ENCODE peak calls at places on chromosomes 5 and 9, in seven cellular contexts. J, V, I, R, S, P and C are unnamed samples. For H3K4me1, the result is how much of the 10 kb centered on the place peaks cover.

GRCh38 chr9:131593255-131593820 is 48.0 kb downstream of the PRRT1B start:
- DNase-seq in I (no peak), V (no peak), S (no peak), J (no peak), R (no peak), P (no peak), C (no peak)

GRCh38 chr9:33443047-33443446 is 4.3 kb downstream of the AQP3 start:
- DNase-seq in J (no peak), I (no peak), S (no peak), R (no peak), P (no peak), V (peak), C (no peak)

GRCh38 chr5:15785636-15786035 is 285.7 kb downstream of the FBXL7 start:
- DNase-seq in S (no peak), P (no peak), R (no peak), V (no peak), J (no peak), I (no peak), C (no peak)

GRCh38 chr5:170896779-170897178 is 35.0 kb downstream of the RANBP17 start:
- DNase-seq in R (peak), S (peak), I (no peak), V (peak), P (no peak), J (no peak), C (no peak)

GRCh38 chr5:61686491-61687257 is 354.6 kb downstream of the ZSWIM6 start:
- DNase-seq in P (no peak), R (no peak), V (no peak), I (no peak), J (no peak), S (peak), C (no peak)

GRCh38 chr5:17192191-17192590 is 25.2 kb upstream of the BASP1 start:
- DNase-seq in S (no peak), V (no peak), R (no peak), P (no peak), J (no peak), I (no peak), C (no peak)

GRCh38 chr5:172872997-172873491 is 39.0 kb downstream of the ERGIC1 start:
- DNase-seq in R (no peak), I (no peak), P (peak), S (no peak), V (no peak), J (no peak), C (peak)

GRCh38 chr9:87497080-87497603 is 525 bp upstream of the DAPK1 start:
- DNase-seq in R (peak), V (no peak), I (no peak), J (no peak), S (no peak), P (no peak), C (no peak)

GRCh38 chr9:84939766-84940165 is 270.2 kb downstream of the NTRK2 start:
- DNase-seq in V (no peak), P (peak), R (no peak), I (no peak), S (no peak), J (no peak), C (no peak)

GRCh38 chr9:126303488-126303887 is 23.1 kb upstream of the MVB12B start:
- DNase-seq in P (no peak), I (no peak), V (no peak), J (no peak), R (no peak), S (no peak), C (no peak)

GRCh38 chr9:80156725-80157124 is 585.0 kb downstream of the TLE4 start:
- DNase-seq in I (no peak), V (no peak), R (no peak), P (no peak), S (no peak), J (no peak), C (no peak)
- H3K27ac ChIP-seq in I (no peak), V (no peak), R (no peak), P (no peak), S (no peak), J (no peak), C (no peak)

GRCh38 chr5:54944364-54944763 is 41.0 kb downstream of the ESM1 start:
- DNase-seq in S (peak), J (peak), R (peak), I (no peak), V (no peak), P (peak), C (no peak)
- H3K4me1 ChIP-seq in S (under half), J (under half), R (under half), I (under half), V (under half), P (under half), C (under half)

DNA sequence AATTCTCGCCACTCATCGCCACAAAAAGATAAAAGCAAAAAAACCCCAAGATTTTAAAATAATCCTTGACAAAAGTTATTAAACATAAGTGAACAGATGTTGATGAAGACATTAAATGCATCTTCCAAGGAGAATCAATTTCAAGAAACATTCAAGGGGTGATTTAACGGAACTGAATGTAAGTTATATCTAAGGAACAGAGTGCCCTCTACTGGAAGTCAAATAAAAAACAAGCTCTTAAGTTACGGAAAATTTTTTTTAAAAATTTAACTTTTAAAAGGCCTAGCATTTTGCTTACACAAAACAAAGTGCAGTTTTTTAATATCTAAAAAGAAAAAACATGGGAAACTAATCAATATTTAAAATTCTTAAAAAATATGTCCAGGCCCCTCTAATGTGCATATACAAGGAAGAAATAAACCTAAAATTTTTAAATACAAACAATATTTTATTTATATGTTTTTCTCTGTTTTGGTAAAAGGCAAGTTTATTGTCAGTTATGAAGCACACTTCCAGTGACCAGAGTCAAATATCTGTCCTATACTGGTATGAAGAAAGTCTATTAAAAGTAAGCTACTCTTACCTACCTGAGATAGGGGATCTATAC is 28.0 kb downstream of the TEX10 start:
- DNase-seq in V (no peak), R (peak), P (no peak), J (no peak), S (peak), I (no peak), C (no peak)
- TF ChIP-seq CTCF in V (peak), R (peak), P (peak), J (peak), S (peak), I (no peak), C (peak)

GRCh38 chr5:80246995-80247729 is 8.7 kb downstream of the SERINC5 start:
- DNase-seq in R (peak), J (peak), V (no peak), S (peak), P (peak), I (peak), C (peak)

GRCh38 chr5:80243567-80243966 is 12.3 kb downstream of the SERINC5 start:
- DNase-seq in P (no peak), V (no peak), R (no peak), I (no peak), J (no peak), S (no peak), C (no peak)

GRCh38 chr5:80248378-80248777 is 7.5 kb downstream of the SERINC5 start:
- DNase-seq in S (peak), J (no peak), I (no peak), P (no peak), R (no peak), V (no peak), C (no peak)

GRCh38 chr5:80242849-80243248 is 13.0 kb downstream of the SERINC5 start:
- DNase-seq in R (no peak), J (no peak), V (no peak), P (no peak), S (no peak), I (no peak), C (no peak)

GRCh38 chr5:80245986-80246781 is 9.7 kb downstream of the SERINC5 start:
- DNase-seq in V (no peak), J (no peak), S (peak), R (no peak), P (peak), I (no peak), C (no peak)
- H3K27ac ChIP-seq in V (peak), J (peak), S (peak), R (peak), P (peak), I (peak), C (peak)

GRCh38 chr5:68289576-68289975 is 74.0 kb downstream of the PIK3R1 start:
- DNase-seq in R (no peak), I (no peak), J (no peak), V (no peak), P (no peak), S (no peak), C (no peak)

GRCh38 chr5:68286612-68286912 is 71.0 kb downstream of the PIK3R1 start:
- DNase-seq in V (no peak), P (no peak), S (no peak), I (no peak), J (no peak), R (no peak), C (no peak)

GRCh38 chr5:68288756-68289134 is 73.2 kb downstream of the PIK3R1 start:
- DNase-seq in J (no peak), V (no peak), S (no peak), I (peak), R (peak), P (no peak), C (no peak)

GRCh38 chr5:68287631-68287975 is 72.0 kb downstream of the PIK3R1 start:
- DNase-seq in I (no peak), V (no peak), R (no peak), S (no peak), P (no peak), J (no peak), C (no peak)

DNA sequence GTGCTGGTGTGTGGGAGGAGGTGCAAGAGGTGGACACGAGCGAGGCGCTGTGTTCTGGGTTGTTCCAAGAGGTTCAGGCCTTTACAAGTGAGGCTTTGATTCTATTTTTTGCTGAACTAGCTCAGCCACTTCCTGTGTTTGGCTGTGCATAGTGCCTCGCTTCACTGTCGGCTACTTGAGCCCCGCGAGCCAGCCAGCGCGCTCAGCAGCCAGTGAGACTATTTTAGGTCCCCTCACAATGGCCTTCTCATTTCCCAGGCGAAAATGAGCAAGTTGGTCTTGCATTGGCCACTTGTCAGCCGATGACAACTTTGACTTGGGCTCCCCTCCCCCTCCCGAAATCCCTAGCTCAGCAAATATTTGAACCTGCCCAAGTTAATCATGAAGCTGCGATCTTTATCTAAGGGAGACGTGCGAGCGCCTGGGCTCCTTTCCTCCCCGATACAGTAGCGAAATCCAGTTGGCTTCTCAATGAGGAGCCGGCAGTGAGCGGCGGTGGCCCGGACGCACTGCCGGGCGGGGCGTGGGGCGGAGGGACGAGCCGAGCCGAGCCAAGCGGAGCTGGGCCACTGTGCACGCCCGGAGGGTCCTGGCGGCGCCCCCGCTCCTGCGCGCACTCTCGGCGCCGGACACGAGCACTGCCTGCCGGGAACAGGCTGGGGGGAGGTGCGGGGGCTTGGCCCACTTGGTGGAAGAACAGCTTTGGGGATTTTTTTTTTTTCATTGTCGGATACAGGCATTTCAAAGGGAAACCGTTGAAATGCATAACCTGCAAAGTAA is 72.6 kb downstream of the PIK3R1 start:
- DNase-seq in V (peak), I (peak), S (peak), R (peak), J (peak), P (peak), C (peak)
- H3K4me1 ChIP-seq in V (half or more), I (half or more), S (under half), R (under half), J (under half), P (under half), C (half or more)

GRCh38 chr5:145104106-145104505 is 731.0 kb downstream of the PRELID2 start:
- DNase-seq in I (no peak), P (no peak), V (no peak), J (no peak), R (no peak), S (no peak), C (no peak)

GRCh38 chr5:145101246-145101645 is 733.9 kb downstream of the PRELID2 start:
- DNase-seq in I (no peak), S (no peak), J (peak), P (no peak), R (no peak), V (no peak), C (no peak)
- TF ChIP-seq CTCF in I (no peak), S (peak), J (no peak), P (peak), R (peak), V (peak), C (no peak)